ENCODE peak calls at places on chromosomes 11 and 22, in seven cellular contexts. K is epithelial cell of esophagus, I is AG10803, B is lower leg skin, G is mammary epithelial cell, U is left ventricle myocardium inferior, H is esophagus squamous epithelium. L is an unnamed sample.

GRCh38 chr22:27088026-27088425 is 430.6 kb downstream of the MIAT start:
- DNase-seq in H (no peak), B (no peak), G (no peak), U (no peak), K (no peak), I (peak; percentile 93), L (peak; percentile 6)

GRCh38 chr22:46528121-46528610 is 9.3 kb downstream of the CELSR1 start:
- DNase-seq in H (no peak), G (peak; percentile 96), B (no peak), K (peak; percentile 99), I (peak; percentile 39), U (no peak), L (no peak)

GRCh38 chr11:117634756-117635593 is 162.0 kb downstream of the DSCAML1 start:
- DNase-seq in H (no peak), K (no peak), U (no peak), I (peak; percentile 0), B (no peak), G (no peak), L (peak; percentile 12)

GRCh38 chr11:1453611-1454386 is 32.8 kb downstream of the MOB2 start:
- DNase-seq in I (no peak), H (no peak), K (peak; percentile 60), U (no peak), G (no peak), B (no peak), L (no peak)

GRCh38 chr11:128210148-128210940 is 377.0 kb downstream of the ETS1 start:
- DNase-seq in H (no peak), I (peak; percentile 98), K (peak; percentile 100), U (no peak), B (peak; percentile 76), G (peak; percentile 100), L (peak; percentile 98)

GRCh38 chr22:49009359-49010063 is 818.2 kb downstream of the BRD1 start:
- DNase-seq in B (no peak), G (no peak), K (no peak), I (no peak), H (no peak), U (no peak), L (no peak)

GRCh38 chr11:45185228-45185729 is 38.8 kb downstream of the PRDM11 start:
- DNase-seq in G (no peak), B (no peak), H (no peak), I (no peak), U (no peak), K (no peak), L (no peak)

GRCh38 chr11:31966846-31967245 is 124.0 kb upstream of the RCN1 start:
- DNase-seq in K (no peak), H (no peak), B (no peak), G (no peak), I (no peak), U (no peak), L (no peak)

DNA sequence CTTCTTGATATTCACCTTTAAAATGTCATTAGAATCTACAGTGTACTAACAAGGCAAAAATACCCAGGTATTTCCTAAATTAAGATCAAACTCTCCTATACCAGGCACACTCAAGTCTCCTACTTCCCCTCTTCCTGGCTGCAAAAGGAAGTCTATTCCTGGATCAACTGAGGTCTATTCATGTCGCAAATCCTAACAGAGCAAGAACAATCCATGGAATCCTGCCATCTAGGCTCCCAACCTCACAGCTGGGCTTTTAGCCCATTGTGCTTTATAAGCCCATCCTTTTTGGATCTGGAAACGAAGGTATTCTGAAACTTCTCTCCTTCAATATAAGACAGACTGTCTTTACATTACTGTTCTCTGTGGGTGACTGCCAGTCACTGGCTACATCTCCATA is 161.8 kb downstream of the SOX6 start:
- DNase-seq in H (no peak), K (no peak), B (no peak), I (peak; percentile 54), U (no peak), G (no peak), L (no peak)
- H3K4me3 ChIP-seq in H (no peak overlapping the region), K (no peak overlapping the region), B (no peak overlapping the region), I (no peak overlapping the region), U (no peak overlapping the region), G (no peak overlapping the region), L (no peak overlapping the region)

GRCh38 chr22:17795661-17796548 is 21.6 kb upstream of the BID start:
- DNase-seq in I (no peak), H (no peak), B (no peak), G (no peak), U (no peak), K (no peak), L (no peak)
- TF ChIP-seq CTCF in I (no peak), H (no peak), B (no peak), G (no peak), U (no peak), K (no peak), L (no peak)

GRCh38 chr11:64722141-64723050 is 601 bp downstream of the NRXN2 start:
- DNase-seq in K (no peak), I (no peak), H (no peak), G (no peak), B (no peak), U (no peak), L (no peak)
- H3K4me3 ChIP-seq in K (no peak overlapping the region), I (no peak overlapping the region), H (no peak overlapping the region), G (no peak overlapping the region), B (no peak overlapping the region), U (peak overlapping the region; percentile 87), L (no peak overlapping the region)

GRCh38 chr11:18105802-18106574 is at the start of gene SAAL1:
- DNase-seq in U (peak; percentile 87), H (no peak), K (peak; percentile 84), G (peak; percentile 65), I (peak; percentile 73), B (peak; percentile 65), L (peak; percentile 69)
- TF ChIP-seq CTCF in U (peak; percentile 70), H (peak; percentile 59), K (peak; percentile 61), G (peak; percentile 57), I (peak; percentile 51), B (no peak), L (peak; percentile 37)

GRCh38 chr11:102109896-102110760 is at the start of gene YAP1:
- DNase-seq in H (no peak), U (peak; percentile 91), I (peak; percentile 97), G (peak; percentile 95), K (peak; percentile 95), B (peak; percentile 86), L (peak; percentile 87)

GRCh38 chr11:102112654-102112926 is 2.3 kb downstream of the YAP1 start:
- DNase-seq in U (no peak), G (no peak), B (no peak), H (no peak), I (no peak), K (no peak), L (no peak)

GRCh38 chr11:102111787-102112653 is 1.8 kb downstream of the YAP1 start:
- DNase-seq in B (peak; percentile 53), I (peak; percentile 83), K (peak; percentile 95), U (no peak), H (no peak), G (peak; percentile 93), L (peak; percentile 96)

GRCh38 chr11:102110761-102111010 is 439 bp downstream of the YAP1 start:
- DNase-seq in G (no peak), B (no peak), I (no peak), K (no peak), U (no peak), H (no peak), L (no peak)

GRCh38 chr11:102111011-102111786 is 952 bp downstream of the YAP1 start:
- DNase-seq in K (peak; percentile 80), U (peak; percentile 73), G (peak; percentile 72), H (no peak), I (peak; percentile 80), B (peak; percentile 63), L (peak; percentile 69)
- H3K4me3 ChIP-seq in K (peak overlapping the region; percentile 88), U (peak overlapping the region; percentile 94), G (peak overlapping the region; percentile 61), H (peak overlapping the region; percentile 95), I (peak overlapping the region; percentile 91), B (peak overlapping the region; percentile 59), L (peak overlapping the region; percentile 85)

GRCh38 chr11:88064097-88064705 is 111.0 kb downstream of the RAB38 start:
- DNase-seq in B (no peak), I (no peak), G (no peak), K (no peak), U (no peak), H (no peak), L (no peak)
- TF ChIP-seq CTCF in B (no peak), I (no peak), G (no peak), K (no peak), U (no peak), H (no peak), L (no peak)

L was measured in fibroblast of mammary gland.